ENCODE peak calls at places on chromosomes 11 and 22, in four cellular contexts. One of them, this sample, is unnamed.

GRCh38 chr22:42561856-42562255 is 8.1 kb downstream of the SERHL2 start:
- DNase-seq in upper lobe of right lung: no peak
- DNase-seq in NCI-H460: no peak
- DNase-seq in NCI-H187: no peak
- DNase-seq in this sample: no peak

GRCh38 chr11:132205496-132205895 is 835.1 kb downstream of the NTM start:
- DNase-seq in upper lobe of right lung: no peak
- DNase-seq in NCI-H460: no peak
- DNase-seq in NCI-H187: no peak
- DNase-seq in this sample: no peak

GRCh38 chr11:43947003-43947500 is 4.6 kb downstream of the C11orf96 start:
- DNase-seq in NCI-H187: no peak
- DNase-seq in NCI-H460: peak
- DNase-seq in upper lobe of right lung: no peak
- DNase-seq in this sample: no peak

GRCh38 chr11:96015911-96016565 is 92.1 kb upstream of the MTMR2 start:
- DNase-seq in NCI-H187: no peak
- DNase-seq in upper lobe of right lung: no peak
- DNase-seq in NCI-H460: no peak
- DNase-seq in this sample: no peak

GRCh38 chr11:69437001-69437875 is 44.2 kb upstream of the LINC01488 start:
- DNase-seq in upper lobe of right lung: peak
- DNase-seq in NCI-H187: no peak
- DNase-seq in NCI-H460: no peak
- DNase-seq in this sample: peak

GRCh38 chr11:129590753-129591475 is 215.3 kb downstream of the BARX2 start:
- DNase-seq in NCI-H187: no peak
- DNase-seq in NCI-H460: no peak
- DNase-seq in upper lobe of right lung: no peak
- DNase-seq in this sample: no peak

GRCh38 chr11:65426839-65427690 is 4.5 kb downstream of the NEAT1 start:
- DNase-seq in upper lobe of right lung: peak
- DNase-seq in NCI-H460: no peak
- DNase-seq in NCI-H187: no peak
- DNase-seq in this sample: no peak

GRCh38 chr11:27933992-27934829 is 173.7 kb downstream of the KIF18A start:
- DNase-seq in NCI-H460: no peak
- DNase-seq in NCI-H187: peak
- DNase-seq in upper lobe of right lung: no peak
- DNase-seq in this sample: no peak

GRCh38 chr11:37907461-37908223 is 1309.6 kb upstream of the RAG2 start:
- DNase-seq in NCI-H460: no peak
- DNase-seq in upper lobe of right lung: no peak
- DNase-seq in NCI-H187: no peak
- DNase-seq in this sample: no peak